ENCODE peak calls at places on chromosomes 6 and 20, in four cellular contexts. X, F, D and M are unnamed samples.

GRCh38 chr6:136030131-136030530 is 178.6 kb downstream of the PDE7B start:
- DNase-seq in F (no peak), D (no peak), X (no peak), M (no peak)

GRCh38 chr20:47992021-47992467 is 206.8 kb upstream of the SULF2 start:
- DNase-seq in X (no peak), D (no peak), F (no peak), M (no peak)

GRCh38 chr20:41205313-41205712 is 68.0 kb downstream of the PLCG1 start:
- DNase-seq in F (no peak), X (no peak), D (no peak), M (no peak)

GRCh38 chr6:148507774-148508173 is 165.1 kb downstream of the SASH1 start:
- DNase-seq in F (no peak), X (no peak), D (no peak), M (no peak)

GRCh38 chr6:25389501-25389900 is 110.3 kb downstream of the CARMIL1 start:
- DNase-seq in X (no peak), F (no peak), D (no peak), M (no peak)

GRCh38 chr6:47187883-47188587 is 121.7 kb downstream of the TNFRSF21 start:
- DNase-seq in X (no peak), F (no peak), D (peak), M (no peak)

GRCh38 chr6:111805511-111806181 is 67.6 kb downstream of the FYN start:
- DNase-seq in F (peak), X (no peak), D (no peak), M (no peak)

GRCh38 chr6:16331328-16332174 is 93.2 kb downstream of the GMPR start:
- DNase-seq in X (peak), D (peak), F (no peak), M (no peak)

GRCh38 chr6:134035823-134036296 is 16.6 kb downstream of the SLC2A12 start:
- DNase-seq in D (peak), F (peak), X (no peak), M (no peak)

GRCh38 chr6:31114970-31115849 is 610 bp downstream of the PSORS1C1 start:
- DNase-seq in X (peak), F (no peak), D (peak), M (no peak)

GRCh38 chr6:131744888-131745287 is 34.1 kb upstream of the CTAGE9 start:
- DNase-seq in X (no peak), F (no peak), D (no peak), M (no peak)

GRCh38 chr6:13437597-13437996 is 49.8 kb downstream of the GFOD1 start:
- DNase-seq in F (no peak), D (peak), X (no peak), M (no peak)

GRCh38 chr20:62759981-62760431 is 36.3 kb upstream of the MRGBP start:
- DNase-seq in X (no peak), F (no peak), D (no peak), M (no peak)

GRCh38 chr6:133207754-133208153 is 33.4 kb upstream of the EYA4 start:
- DNase-seq in F (no peak), D (no peak), X (no peak), M (no peak)

GRCh38 chr6:18707714-18708439 is 320.7 kb downstream of the RNF144B start:
- DNase-seq in D (no peak), F (no peak), X (no peak), M (no peak)

GRCh38 chr20:47686545-47686944 is 98.7 kb downstream of the SULF2 start:
- DNase-seq in X (no peak), F (no peak), D (no peak), M (no peak)

GRCh38 chr20:35093245-35093884 is 758 bp upstream of the TRPC4AP start:
- DNase-seq in D (no peak), F (no peak), X (peak), M (no peak)

GRCh38 chr20:50850721-50851286 is 55.9 kb downstream of the BCAS4 start:
- DNase-seq in X (no peak), D (no peak), F (no peak), M (peak)

GRCh38 chr6:125747589-125748533 is 1.6 kb upstream of the HEY2 start:
- DNase-seq in D (no peak), F (no peak), X (peak), M (peak)

GRCh38 chr6:52423971-52424381 is 3.8 kb downstream of the EFHC1 start:
- DNase-seq in D (peak), F (no peak), X (no peak), M (no peak)

GRCh38 chr6:5295612-5296011 is 34.3 kb downstream of the FARS2 start:
- DNase-seq in X (no peak), F (no peak), D (no peak), M (no peak)

GRCh38 chr6:3159805-3160781 is 2.7 kb upstream of the TUBB2A start:
- DNase-seq in X (peak), F (no peak), D (peak), M (no peak)

GRCh38 chr20:38260378-38261053 is at the start of gene KIAA1755:
- DNase-seq in D (peak), F (no peak), X (no peak), M (no peak)

GRCh38 chr6:37321516-37321915 is 32.3 kb upstream of the RNF8 start:
- DNase-seq in F (no peak), X (no peak), D (no peak), M (no peak)

GRCh38 chr6:92507552-92507951 is 911.8 kb downstream of the EPHA7 start:
- DNase-seq in D (no peak), F (no peak), X (no peak), M (no peak)

GRCh38 chr6:15066433-15067337 is 179.2 kb upstream of the JARID2 start:
- DNase-seq in F (no peak), X (peak), D (no peak), M (no peak)

GRCh38 chr20:39913274-39913673 is 775.8 kb downstream of the MAFB start:
- DNase-seq in D (no peak), X (no peak), F (no peak), M (no peak)

GRCh38 chr6:142374965-142375733 is 73.3 kb downstream of the ADGRG6 start:
- DNase-seq in D (peak), F (no peak), X (no peak), M (no peak)

GRCh38 chr6:82364087-82365010 is 732 bp downstream of the TPBG start:
- DNase-seq in D (no peak), X (peak), F (no peak), M (no peak)
- TF ChIP-seq TAF1 in D (peak), X (no peak), F (no peak), M (no peak)

DNA sequence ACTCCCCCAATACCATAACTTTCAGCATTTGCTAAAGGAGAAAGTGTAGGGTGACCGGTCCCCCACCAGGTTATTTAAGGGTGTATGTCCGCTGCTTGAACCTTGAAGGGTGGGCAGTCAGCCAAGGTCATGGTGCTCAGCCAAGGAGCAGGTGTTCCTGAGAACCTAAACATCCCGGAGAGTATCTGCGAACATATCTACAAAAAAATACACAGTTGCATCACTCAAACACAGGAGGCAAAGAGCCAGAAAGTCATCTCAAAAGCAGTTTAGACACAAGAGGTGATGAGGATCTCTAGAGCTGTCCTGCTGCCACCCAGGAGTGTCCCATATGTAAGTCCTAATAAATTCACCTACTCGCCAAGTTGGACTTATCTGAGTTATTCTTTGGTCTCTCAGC is 11.5 kb downstream of the MBOAT1 start:
- DNase-seq in X (no peak), D (no peak), F (no peak), M (no peak)
- TF ChIP-seq CBX5 in X (no peak), D (no peak), F (no peak), M (no peak)

DNA sequence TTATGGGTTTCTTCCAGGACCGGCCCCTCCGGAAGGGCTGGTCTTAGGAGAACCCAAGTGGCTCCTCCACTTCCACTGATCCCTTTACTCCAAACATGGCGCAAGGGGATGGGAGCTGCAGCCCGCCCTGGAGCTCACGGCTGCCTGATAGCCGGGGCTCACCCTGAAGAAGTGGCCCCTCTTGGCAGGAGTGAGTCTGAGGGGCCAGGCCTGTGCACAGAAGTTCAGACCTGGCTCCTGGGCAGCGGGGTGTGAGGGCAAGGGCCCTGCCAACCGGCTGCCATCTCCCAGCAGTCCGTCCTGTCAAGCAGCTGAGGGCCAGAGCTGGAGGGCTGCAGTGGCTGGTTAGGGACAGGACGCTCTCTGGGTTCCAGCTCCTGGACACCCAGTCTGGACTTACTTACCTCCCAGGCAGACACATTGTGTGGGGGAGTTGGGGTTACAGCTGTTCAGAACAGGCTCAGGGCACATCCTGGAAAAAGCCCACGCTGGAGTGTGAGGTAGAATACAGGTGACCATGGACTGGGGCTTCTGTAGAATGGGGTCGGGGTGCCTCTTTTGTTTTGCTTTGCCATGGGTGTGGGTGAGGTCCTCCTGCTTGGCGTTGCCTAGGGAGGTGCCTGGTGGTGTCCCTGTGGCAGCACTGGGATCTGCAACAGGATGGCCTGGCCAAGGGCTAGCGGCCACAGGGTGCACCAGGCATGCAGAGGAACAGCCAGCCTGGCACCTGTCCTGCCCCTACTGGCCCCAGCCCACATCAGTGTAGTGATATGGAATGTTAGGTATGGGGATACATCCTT is 88.4 kb downstream of the ASXL1 start:
- DNase-seq in F (no peak), X (no peak), D (no peak), M (no peak)
- H3K27ac ChIP-seq in F (no peak), X (no peak), D (no peak), M (no peak)

GRCh38 chr6:6434723-6435122 is 114.3 kb upstream of the F13A1 start:
- DNase-seq in X (no peak), F (no peak), D (no peak), M (no peak)

GRCh38 chr6:6439778-6440177 is 119.3 kb upstream of the F13A1 start:
- DNase-seq in F (peak), D (no peak), X (no peak), M (no peak)

GRCh38 chr6:6436366-6436765 is 115.9 kb upstream of the F13A1 start:
- DNase-seq in D (no peak), X (no peak), F (no peak), M (no peak)

GRCh38 chr6:6436946-6437345 is 116.5 kb upstream of the F13A1 start:
- DNase-seq in X (no peak), F (no peak), D (no peak), M (no peak)

GRCh38 chr6:6438286-6438685 is 117.8 kb upstream of the F13A1 start:
- DNase-seq in F (no peak), X (no peak), D (no peak), M (no peak)
- TF ChIP-seq TAF1 in F (no peak), X (no peak), D (no peak), M (no peak)

GRCh38 chr6:30013296-30013922 is 47.7 kb upstream of the POLR1H start:
- DNase-seq in X (peak), D (peak), F (no peak), M (peak)
- TF ChIP-seq CBX5 in X (no peak), D (no peak), F (no peak), M (no peak)

GRCh38 chr6:28862077-28862476 is 61.7 kb downstream of the TRIM27 start:
- DNase-seq in F (no peak), X (no peak), D (no peak), M (no peak)
- H3K27ac ChIP-seq in F (no peak), X (no peak), D (no peak), M (no peak)

GRCh38 chr6:70474751-70475150 is 61.4 kb downstream of the FAM135A start:
- DNase-seq in X (peak), D (peak), F (no peak), M (no peak)
- TF ChIP-seq TAF1 in X (no peak), D (no peak), F (no peak), M (no peak)

DNA sequence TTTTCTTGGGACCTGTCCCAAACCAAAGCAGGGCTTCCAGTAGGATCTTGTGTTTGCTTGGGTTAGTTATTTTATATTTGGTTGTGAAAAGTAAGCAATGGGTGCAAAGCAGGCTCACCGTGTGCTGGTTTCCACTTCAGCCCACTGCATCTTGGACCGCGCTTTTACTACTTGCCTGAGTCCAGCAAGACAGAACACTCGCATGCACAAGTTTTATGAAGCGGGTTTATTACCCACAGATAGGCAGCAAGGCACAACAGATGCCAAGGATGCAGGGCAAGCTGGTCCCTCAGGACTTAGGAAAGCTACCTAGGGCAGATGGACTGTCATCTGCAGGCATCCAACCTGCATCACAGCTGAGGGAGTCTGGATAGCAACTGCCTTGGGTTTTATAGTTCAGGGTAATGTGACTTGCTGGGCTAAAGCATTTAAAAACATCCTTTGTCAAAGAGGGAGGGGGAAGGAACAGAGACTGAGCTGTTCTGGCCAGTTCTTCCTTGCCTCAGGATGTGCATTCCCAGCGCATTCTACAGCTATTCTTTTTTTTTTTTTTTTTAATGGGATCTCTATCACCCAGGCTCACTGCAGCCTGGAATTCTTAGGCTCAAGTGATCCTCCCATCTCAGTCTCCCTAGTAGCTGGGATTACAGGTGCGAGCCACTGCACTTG is 18.5 kb downstream of the CITED2 start:
- DNase-seq in D (no peak), X (no peak), F (no peak), M (no peak)
- TF ChIP-seq CBX5 in D (no peak), X (no peak), F (no peak), M (no peak)

DNA sequence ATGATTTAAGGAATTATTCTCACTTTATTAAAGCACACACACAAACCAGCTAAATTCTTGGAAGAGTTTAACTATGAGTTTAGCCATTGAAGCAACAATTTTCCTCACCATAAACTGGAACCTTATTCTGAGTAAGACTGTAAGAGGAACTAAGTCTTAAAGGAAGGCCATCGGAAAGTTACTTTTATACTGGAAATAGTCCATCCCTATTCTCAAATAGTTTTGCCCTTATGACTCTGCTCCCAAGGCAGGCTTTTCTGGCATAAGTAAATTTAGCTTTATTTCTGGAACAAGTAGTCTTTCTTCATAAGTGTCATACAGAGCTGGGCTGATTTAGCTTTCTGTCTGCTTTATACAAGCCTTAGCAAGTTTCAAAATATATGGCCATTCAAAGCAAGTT is 328.1 kb downstream of the HACE1 start:
- DNase-seq in F (no peak), D (no peak), X (no peak), M (no peak)
- H3K27ac ChIP-seq in F (no peak), D (no peak), X (no peak), M (no peak)

GRCh38 chr6:7932625-7933024 is 22.0 kb upstream of the TXNDC5 start:
- DNase-seq in X (no peak), D (no peak), F (no peak), M (no peak)

GRCh38 chr6:7939186-7939863 is 28.7 kb upstream of the TXNDC5 start:
- DNase-seq in F (no peak), X (no peak), D (no peak), M (no peak)

GRCh38 chr6:7938562-7939185 is 28.1 kb upstream of the TXNDC5 start:
- DNase-seq in D (no peak), X (no peak), F (no peak), M (no peak)

DNA sequence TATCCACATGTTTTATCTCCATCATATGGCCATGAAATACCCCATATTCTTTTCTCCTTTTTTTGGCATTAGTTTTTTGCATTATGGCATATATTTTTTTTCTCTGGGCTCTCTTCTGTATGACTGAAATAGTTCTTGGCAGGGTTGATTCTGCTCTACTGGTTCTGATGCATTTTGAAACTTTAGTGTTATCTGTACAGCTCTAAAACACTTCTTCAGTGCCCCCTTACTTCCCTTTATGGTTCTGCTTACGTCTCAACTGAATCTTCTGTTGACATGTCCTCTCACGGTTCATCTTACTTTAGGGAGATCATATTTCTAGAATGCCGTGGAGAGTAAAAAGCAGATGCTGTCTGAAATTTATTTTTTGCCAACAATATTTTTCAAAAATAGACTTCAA is 23.2 kb upstream of the TXNDC5 start:
- DNase-seq in F (peak), D (no peak), X (no peak), M (no peak)
- TF ChIP-seq TAF1 in F (no peak), D (no peak), X (no peak), M (no peak)